ENCODE peak calls at places on chromosomes 11 and 22, in four cellular contexts. F, H, A and N are unnamed samples.

GRCh38 chr11:86370171-86370570 is 4.5 kb upstream of the CCDC81 start:
- DNase-seq in H (no peak), A (no peak), F (no peak), N (no peak)

GRCh38 chr11:85414175-85414574 is 213.0 kb downstream of the DLG2 start:
- DNase-seq in A (no peak), F (no peak), H (no peak), N (no peak)

GRCh38 chr22:44735518-44736428 is 16.6 kb upstream of the ARHGAP8 start:
- DNase-seq in A (peak; percentile 75), H (peak; percentile 65), F (peak; percentile 65), N (no peak)

GRCh38 chr22:35601743-35602633 is 15.1 kb downstream of the MB start:
- DNase-seq in H (peak; percentile 88), F (peak; percentile 41), A (peak; percentile 59), N (peak; percentile 91)

GRCh38 chr11:60305906-60306619 is 21.0 kb upstream of the MS4A6E start:
- DNase-seq in F (no peak), H (peak; percentile 60), A (no peak), N (peak; percentile 48)

GRCh38 chr11:93537767-93538261 is 5.4 kb downstream of the SMCO4 start:
- DNase-seq in A (peak; percentile 78), H (peak; percentile 21), F (peak; percentile 70), N (peak; percentile 34)

GRCh38 chr22:30386608-30386959 is 627 bp downstream of the RNF215 start:
- DNase-seq in F (no peak), H (no peak), A (no peak), N (no peak)

GRCh38 chr11:128582496-128583366 is 4.6 kb downstream of the ETS1 start:
- DNase-seq in A (peak; percentile 52), F (no peak), H (peak; percentile 97), N (peak; percentile 77)

GRCh38 chr11:132520199-132520598 is 1012.1 kb downstream of the OPCML start:
- DNase-seq in A (no peak), H (no peak), F (no peak), N (no peak)

GRCh38 chr11:121932646-121933185 is 183.3 kb downstream of the BLID start:
- DNase-seq in H (peak; percentile 92), F (no peak), A (no peak), N (peak; percentile 78)

GRCh38 chr11:100578966-100579365 is 108.1 kb upstream of the ARHGAP42 start:
- DNase-seq in H (peak; percentile 79), A (no peak), F (no peak), N (peak; percentile 67)

GRCh38 chr11:65590240-65590738 is 5.3 kb downstream of the KCNK7 start:
- DNase-seq in F (no peak), H (no peak), A (no peak), N (no peak)

GRCh38 chr22:21947040-21948014 is 5.3 kb downstream of the PPM1F start:
- DNase-seq in F (no peak), A (no peak), H (peak; percentile 19), N (no peak)

GRCh38 chr22:31020334-31020733 is 51.3 kb downstream of the TUG1 start:
- DNase-seq in A (no peak), F (no peak), H (no peak), N (no peak)

GRCh38 chr11:93783362-93783761 is 720 bp upstream of the MED17 start:
- DNase-seq in H (no peak), F (no peak), A (no peak), N (no peak)

GRCh38 chr22:21712751-21713427 is 22.7 kb downstream of the YPEL1 start:
- DNase-seq in H (peak; percentile 73), A (peak; percentile 65), F (peak; percentile 71), N (peak; percentile 61)

GRCh38 chr22:39253427-39254070 is 8.8 kb upstream of the PDGFB start:
- DNase-seq in A (peak; percentile 71), F (peak; percentile 58), H (peak; percentile 82), N (peak; percentile 88)

GRCh38 chr11:85595285-85595884 is 31.8 kb downstream of the DLG2 start:
- DNase-seq in F (no peak), H (peak; percentile 74), A (no peak), N (peak; percentile 26)

GRCh38 chr22:43047605-43048004 is 32.7 kb upstream of the PACSIN2 start:
- DNase-seq in A (no peak), H (no peak), F (no peak), N (no peak)

GRCh38 chr11:27352781-27353180 is 10.2 kb downstream of the CCDC34 start:
- DNase-seq in A (no peak), F (no peak), H (no peak), N (no peak)

GRCh38 chr11:115437902-115438575 is 66.2 kb downstream of the CADM1 start:
- DNase-seq in H (no peak), A (no peak), F (no peak), N (no peak)

GRCh38 chr11:77252555-77253270 is 48.8 kb downstream of the GDPD4 start:
- DNase-seq in A (no peak), H (no peak), F (no peak), N (no peak)

GRCh38 chr11:23280088-23280487 is 419.8 kb upstream of the CCDC179 start:
- DNase-seq in H (no peak), A (no peak), F (no peak), N (no peak)

GRCh38 chr11:113351490-113351889 is 36.1 kb upstream of the ANKK1 start:
- DNase-seq in H (no peak), A (no peak), F (no peak), N (no peak)

GRCh38 chr11:69636870-69637600 is 3.9 kb upstream of the CCND1 start:
- DNase-seq in H (no peak), F (no peak), A (no peak), N (no peak)
- H3K27me3 ChIP-seq in H (no peaks in the 10 kb centered on the region), F (no peaks in the 10 kb centered on the region), A (peaks cover 72% of the 10 kb centered on the region), N (peaks cover 15% of the 10 kb centered on the region)

DNA sequence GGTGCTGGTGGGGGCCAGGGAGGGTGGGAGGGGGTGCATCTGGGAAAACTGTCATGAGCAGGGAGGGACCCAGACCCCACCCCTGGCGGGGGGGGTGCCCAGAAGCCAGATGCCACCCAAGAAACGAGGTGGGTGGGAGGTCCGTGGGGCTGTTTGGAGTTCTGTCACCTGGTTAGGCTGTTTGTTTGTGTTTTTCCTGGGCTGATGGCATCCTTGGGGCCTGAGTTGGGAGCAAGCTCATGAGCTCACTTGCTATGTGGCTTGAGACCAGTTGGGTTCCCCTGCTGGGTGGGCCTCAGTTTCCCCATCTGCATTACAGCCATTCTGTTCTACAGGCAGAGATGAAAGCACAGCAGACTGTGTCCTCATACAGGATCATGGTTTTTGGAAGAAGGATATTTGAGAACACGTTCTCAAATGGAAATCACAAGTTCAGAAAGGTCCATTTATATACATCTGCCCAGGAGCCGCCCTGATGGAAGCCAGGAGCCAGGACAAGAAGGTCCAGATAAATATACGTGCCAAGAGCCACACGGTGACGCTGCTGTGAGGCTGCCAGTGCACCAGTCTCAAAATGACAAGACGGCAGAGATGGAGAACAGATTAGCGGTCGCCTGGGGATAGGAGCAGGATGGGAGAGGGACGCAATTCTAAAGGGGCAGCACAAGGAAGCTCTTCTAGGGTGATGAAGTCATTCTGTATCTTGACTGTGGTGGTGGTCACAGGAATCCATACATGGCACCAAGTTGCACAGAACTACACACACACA is 312.9 kb downstream of the MN1 start:
- DNase-seq in A (no peak), F (peak; percentile 32), H (peak; percentile 22), N (no peak)
- H3K27me3 ChIP-seq in A (peaks cover 36% of the 10 kb centered on the region), F (no peaks in the 10 kb centered on the region), H (no peaks in the 10 kb centered on the region), N (no peaks in the 10 kb centered on the region)

DNA sequence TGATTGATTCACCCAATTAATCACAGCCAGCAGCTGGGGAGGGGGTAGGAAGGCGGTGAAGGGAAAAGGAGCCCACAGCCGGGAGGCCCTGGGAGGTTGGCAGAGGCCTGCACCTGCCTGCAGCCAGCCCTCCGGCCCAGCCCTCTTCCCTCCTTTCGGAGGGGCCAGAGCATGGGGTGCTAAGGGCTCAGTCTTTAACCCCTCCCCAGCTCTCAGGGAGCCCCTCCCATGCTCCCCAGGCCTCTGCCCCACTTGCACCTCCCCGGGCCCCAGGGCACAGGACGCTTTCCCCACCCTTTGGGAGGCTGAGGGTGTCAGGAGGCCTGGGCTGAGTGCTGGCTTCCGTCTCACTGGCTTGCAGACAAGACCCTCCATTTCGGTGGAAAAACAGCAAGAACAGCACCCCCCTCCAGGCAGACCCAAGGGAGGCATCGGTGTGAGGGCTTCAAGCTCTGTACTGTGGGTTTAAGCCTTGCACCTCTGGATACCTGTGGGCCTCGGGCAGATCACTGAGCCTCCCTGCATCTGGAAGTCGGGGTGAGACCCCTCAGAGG is 7.3 kb downstream of the ASCL2 start:
- DNase-seq in A (no peak), F (no peak), H (no peak), N (no peak)
- H3K27me3 ChIP-seq in A (peaks cover 3% of the 10 kb centered on the region), F (no peaks in the 10 kb centered on the region), H (no peaks in the 10 kb centered on the region), N (peaks cover 54% of the 10 kb centered on the region)

GRCh38 chr11:44380820-44381219 is 70.9 kb upstream of the ALX4 start:
- DNase-seq in H (no peak), F (no peak), A (no peak), N (no peak)
- H3K27me3 ChIP-seq in H (peaks cover 35% of the 10 kb centered on the region), F (no peaks in the 10 kb centered on the region), A (peaks cover 43% of the 10 kb centered on the region), N (peaks cover 6% of the 10 kb centered on the region)

DNA sequence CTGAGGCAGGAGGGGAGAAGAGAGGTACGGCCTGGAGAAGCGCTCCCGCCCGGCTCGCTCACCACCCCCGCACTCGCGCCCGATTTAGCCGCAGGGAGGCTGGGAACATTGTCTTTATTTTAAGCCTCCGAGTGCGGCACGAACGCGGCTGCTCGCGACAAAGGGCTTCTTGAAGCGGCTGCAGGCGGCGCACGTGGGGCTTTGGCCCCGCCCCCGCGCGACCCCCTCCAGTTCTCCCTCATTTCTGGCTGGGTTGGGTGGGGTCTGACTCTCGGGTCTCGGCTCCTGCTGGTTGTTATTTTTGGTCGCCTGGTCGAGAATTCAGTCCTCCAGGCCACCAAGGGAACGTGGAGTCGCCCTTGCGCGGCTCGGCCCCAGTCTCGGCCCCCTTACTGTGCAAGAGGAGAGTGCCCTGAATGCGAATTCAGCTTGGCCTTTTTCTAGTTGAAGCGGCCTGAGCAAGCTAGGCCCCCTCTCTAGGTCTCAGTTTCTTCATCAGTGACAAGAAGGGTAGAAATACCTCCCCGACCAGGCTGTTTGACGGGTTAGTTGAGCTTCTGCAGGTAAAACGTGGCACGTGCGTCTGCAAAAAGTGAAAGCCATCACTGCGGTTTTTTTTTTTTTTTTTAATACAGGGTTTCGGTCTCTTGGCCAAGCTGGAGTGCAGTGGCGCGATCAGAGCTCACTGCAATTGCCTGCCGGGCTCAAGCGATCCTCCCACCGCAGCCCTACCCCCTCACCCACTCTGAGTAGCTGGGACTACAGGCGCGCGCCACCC is 2.7 kb upstream of the CHRM1 start:
- DNase-seq in F (no peak), A (no peak), H (no peak), N (no peak)
- H3K27me3 ChIP-seq in F (no peaks in the 10 kb centered on the region), A (peaks cover 98% of the 10 kb centered on the region), H (peaks cover 21% of the 10 kb centered on the region), N (peaks cover 97% of the 10 kb centered on the region)

GRCh38 chr11:64522843-64523242 is 68.2 kb upstream of the SLC22A12 start:
- DNase-seq in H (no peak), F (no peak), A (no peak), N (no peak)
- H3K27me3 ChIP-seq in H (peaks cover 97% of the 10 kb centered on the region), F (no peaks in the 10 kb centered on the region), A (peaks cover 66% of the 10 kb centered on the region), N (peaks cover 28% of the 10 kb centered on the region)

DNA sequence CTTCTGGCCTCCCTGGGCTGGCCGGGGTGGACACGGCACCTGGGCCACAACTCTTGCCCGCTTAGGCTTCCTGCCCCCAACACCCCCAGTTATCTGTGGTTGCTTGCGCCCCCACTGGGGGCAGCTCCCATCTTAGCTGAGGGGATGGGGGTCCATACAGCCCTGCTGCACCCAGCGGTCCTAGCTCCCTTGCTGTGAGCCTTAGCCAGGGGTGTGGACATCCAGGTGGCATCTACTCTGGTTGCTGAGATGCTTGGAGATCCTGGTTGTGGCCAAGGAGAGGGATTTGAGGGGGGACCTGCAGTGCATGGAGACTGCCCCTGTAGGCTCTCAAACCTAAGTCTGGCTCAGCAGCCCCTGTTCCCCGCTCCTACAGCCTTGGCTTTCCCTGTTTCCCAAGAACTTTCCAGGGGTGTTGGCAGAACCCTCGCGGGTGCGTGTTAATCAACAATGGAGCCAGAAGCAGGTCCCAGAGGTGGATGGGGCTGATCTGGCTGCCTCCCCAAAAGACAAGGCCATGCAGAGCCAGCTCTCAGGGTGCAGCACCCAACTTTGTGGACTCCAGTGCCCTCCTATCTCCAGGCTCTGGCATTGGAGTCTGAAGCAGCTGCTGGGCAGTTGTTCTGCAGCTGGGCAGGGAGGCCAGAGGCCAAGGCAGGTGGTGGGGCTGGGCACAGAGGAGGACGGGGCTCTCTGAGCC is 3.3 kb downstream of the KCNQ1 start:
- DNase-seq in F (no peak), H (no peak), A (peak; percentile 18), N (no peak)
- H3K27me3 ChIP-seq in F (no peaks in the 10 kb centered on the region), H (peaks cover 7% of the 10 kb centered on the region), A (peaks cover 29% of the 10 kb centered on the region), N (peaks cover 47% of the 10 kb centered on the region)